ENCODE peak calls at places on chromosomes 11 and 22, in ten cellular contexts. U, O, C, G, M, F, B, X, Z and J are unnamed samples. For H3K9me3 and H3K27me3, the result is how much of the 10 kb centered on the place peaks cover.

GRCh38 chr11:3905080-3905953 is 49.9 kb downstream of the STIM1 start:
- DNase-seq in M (no peak), X (no peak), O (no peak), Z (peak), F (no peak), C (peak), G (no peak), B (peak), U (peak), J (no peak)

GRCh38 chr11:87820026-87820425 is 355.2 kb downstream of the RAB38 start:
- DNase-seq in Z (no peak), U (no peak), F (no peak), O (no peak), C (no peak), G (no peak), B (no peak), M (no peak), X (no peak), J (no peak)

GRCh38 chr11:112519749-112520148 is 259.1 kb upstream of the PLET1 start:
- DNase-seq in F (no peak), G (no peak), M (no peak), C (no peak), X (no peak), U (no peak), Z (no peak), B (no peak), O (no peak), J (no peak)

GRCh38 chr11:12017865-12018453 is 9.5 kb upstream of the DKK3 start:
- DNase-seq in Z (no peak), G (no peak), O (no peak), C (no peak), F (no peak), U (no peak), X (peak), B (no peak), M (peak), J (no peak)

GRCh38 chr11:443542-444199 is 1.9 kb upstream of the ANO9 start:
- DNase-seq in F (no peak), Z (no peak), M (no peak), B (no peak), C (no peak), O (no peak), X (no peak), U (no peak), G (peak), J (no peak)

GRCh38 chr22:28917747-28918543 is 34.6 kb downstream of the ZNRF3 start:
- DNase-seq in O (peak), M (no peak), U (no peak), B (peak), G (no peak), F (peak), C (peak), Z (peak), X (peak), J (no peak)

GRCh38 chr22:35219012-35219411 is 38.3 kb upstream of the HMGXB4 start:
- DNase-seq in C (no peak), G (no peak), U (no peak), O (no peak), Z (no peak), M (no peak), F (no peak), X (no peak), B (no peak), J (no peak)

GRCh38 chr11:68956142-68956541 is 24.6 kb downstream of the MRGPRD start:
- DNase-seq in U (no peak), C (no peak), Z (no peak), F (peak), X (no peak), O (no peak), B (no peak), M (no peak), G (peak), J (no peak)

GRCh38 chr11:119307219-119307618 is 9.7 kb downstream of the MCAM start:
- DNase-seq in B (no peak), Z (no peak), G (no peak), M (no peak), F (no peak), O (no peak), X (no peak), C (no peak), U (no peak), J (no peak)

GRCh38 chr11:131664811-131665210 is 294.4 kb downstream of the NTM start:
- DNase-seq in U (no peak), G (no peak), M (no peak), B (no peak), C (no peak), Z (no peak), O (no peak), F (peak), X (no peak), J (no peak)

GRCh38 chr11:10208045-10208674 is 85.9 kb downstream of the SBF2 start:
- DNase-seq in C (no peak), O (no peak), U (no peak), B (no peak), F (no peak), X (no peak), Z (peak), G (no peak), M (no peak), J (no peak)

GRCh38 chr11:60867871-60868681 is 734 bp downstream of the ZP1 start:
- DNase-seq in Z (no peak), O (no peak), M (no peak), B (no peak), F (peak), C (no peak), X (peak), G (peak), U (no peak), J (no peak)

GRCh38 chr22:34885852-34886251 is 180.1 kb upstream of the ISX start:
- DNase-seq in U (no peak), X (no peak), O (no peak), C (no peak), G (no peak), M (no peak), Z (no peak), F (no peak), B (no peak), J (no peak)

GRCh38 chr11:69040581-69041260 is 8.0 kb upstream of the TPCN2 start:
- DNase-seq in U (no peak), C (no peak), O (no peak), F (no peak), X (no peak), M (no peak), Z (no peak), B (no peak), G (no peak), J (no peak)

DNA sequence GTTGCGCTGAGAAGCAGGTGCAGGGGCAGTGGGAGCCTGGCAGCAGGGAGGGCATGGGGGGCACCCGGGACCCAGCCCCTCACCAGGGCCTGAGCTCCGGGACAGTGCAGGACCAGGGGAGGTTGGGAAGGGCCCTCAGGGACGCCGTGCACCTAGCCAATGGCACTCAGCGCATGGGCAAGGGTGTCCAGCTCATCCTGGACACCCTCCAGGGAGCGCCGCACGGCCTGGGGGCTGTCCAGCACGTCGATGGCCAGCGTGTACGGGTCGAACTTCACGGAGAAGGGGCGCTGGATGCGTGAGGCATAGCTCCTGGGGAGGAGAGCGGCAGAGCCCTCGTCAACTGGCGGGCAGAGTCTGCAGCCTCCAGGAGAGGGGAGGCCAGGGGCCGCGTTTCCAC is 3.1 kb upstream of the INS start:
- DNase-seq in X (no peak), B (no peak), M (no peak), G (no peak), U (no peak), C (no peak), Z (no peak), O (no peak), F (no peak), J (no peak)
- H3K9me3 ChIP-seq in X (under half), B (under half), M (under half), G (under half), U (under half), C (under half), Z (under half), O (under half), F (under half), J (under half)

GRCh38 chr11:99534812-99535211 is 514.1 kb downstream of the CNTN5 start:
- DNase-seq in U (no peak), F (no peak), Z (no peak), M (no peak), G (no peak), B (no peak), O (no peak), X (no peak), C (no peak), J (no peak)
- H3K27me3 ChIP-seq in U (under half), F (under half), Z (under half), M (under half), G (under half), B (under half), O (under half), X (under half), C (under half), J (under half)

GRCh38 chr11:133618500-133618899 is 86.2 kb upstream of the OPCML start:
- DNase-seq in G (no peak), C (no peak), M (no peak), O (no peak), X (no peak), Z (no peak), F (no peak), B (no peak), U (no peak), J (no peak)
- TF ChIP-seq CTCF in G (no peak), C (no peak), M (no peak), O (no peak), X (no peak), Z (no peak), F (no peak), B (no peak), U (no peak), J (no peak)

GRCh38 chr11:2084721-2085120 is 54.5 kb downstream of the IGF2 start:
- DNase-seq in U (no peak), C (no peak), O (no peak), B (no peak), Z (no peak), F (peak), M (no peak), X (no peak), G (peak), J (peak)
- H3K9me3 ChIP-seq in U (under half), C (under half), O (under half), B (under half), Z (under half), F (under half), M (under half), X (under half), G (under half), J (under half)

GRCh38 chr11:64011371-64011770 is 24.4 kb upstream of the FLRT1 start:
- DNase-seq in U (no peak), Z (no peak), M (no peak), X (no peak), F (no peak), B (no peak), O (no peak), C (no peak), G (no peak), J (no peak)

GRCh38 chr11:64008283-64008931 is 22.2 kb downstream of the OTUB1 start:
- DNase-seq in U (no peak), B (no peak), F (no peak), X (no peak), G (no peak), M (no peak), Z (no peak), O (no peak), C (no peak), J (no peak)

GRCh38 chr11:64009234-64009633 is 23.0 kb downstream of the OTUB1 start:
- DNase-seq in M (no peak), U (no peak), X (no peak), C (no peak), Z (no peak), O (no peak), G (no peak), B (no peak), F (no peak), J (no peak)

GRCh38 chr11:64009710-64010109 is 23.5 kb downstream of the OTUB1 start:
- DNase-seq in X (no peak), M (no peak), C (no peak), Z (no peak), G (no peak), U (no peak), F (no peak), O (no peak), B (no peak), J (no peak)

GRCh38 chr11:64010783-64011182 is 24.5 kb downstream of the OTUB1 start:
- DNase-seq in B (no peak), F (no peak), M (no peak), C (no peak), X (no peak), O (no peak), Z (no peak), U (no peak), G (no peak), J (no peak)
- H3K27me3 ChIP-seq in B (under half), F (under half), M (under half), C (under half), X (under half), O (under half), Z (under half), U (under half), G (under half), J (under half)

GRCh38 chr11:123188508-123189165 is 6.4 kb downstream of the CLMP start:
- DNase-seq in C (no peak), O (no peak), B (peak), M (no peak), Z (no peak), G (no peak), U (no peak), X (no peak), F (no peak), J (no peak)
- TF ChIP-seq CTCF in C (no peak), O (peak), B (no peak), M (peak), Z (no peak), G (no peak), U (no peak), X (no peak), F (peak), J (no peak)

DNA sequence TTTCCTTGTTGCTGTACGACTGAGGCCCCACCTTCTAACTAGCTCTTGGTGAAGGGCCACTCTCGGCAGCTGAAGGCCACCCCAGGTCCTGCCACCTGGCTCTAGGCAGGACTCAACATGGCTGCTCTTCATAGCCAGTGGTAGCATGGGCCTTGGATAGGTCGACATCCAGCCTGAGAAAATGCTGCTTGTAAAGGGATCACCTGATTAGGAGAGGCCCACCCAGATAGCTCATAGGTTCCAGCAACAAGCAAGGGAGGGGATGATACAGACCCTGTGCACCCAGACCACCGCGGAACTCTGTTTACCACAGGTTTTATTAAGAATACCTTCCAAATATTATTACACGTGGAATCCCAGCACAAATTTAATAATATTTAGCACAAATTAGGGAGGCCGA is 341.4 kb downstream of the BRD1 start:
- DNase-seq in U (no peak), C (no peak), G (no peak), M (no peak), F (no peak), O (no peak), Z (no peak), X (no peak), B (no peak), J (no peak)
- H3K9me3 ChIP-seq in U (under half), C (under half), G (under half), M (under half), F (under half), O (under half), Z (under half), X (under half), B (under half), J (under half)

GRCh38 chr11:31828217-31828616 is 17.1 kb upstream of the PAX6 start:
- DNase-seq in U (no peak), M (no peak), F (no peak), G (no peak), Z (no peak), B (no peak), X (no peak), O (no peak), C (no peak), J (no peak)
- H3K27me3 ChIP-seq in U (under half), M (half or more), F (half or more), G (under half), Z (under half), B (under half), X (half or more), O (half or more), C (half or more), J (half or more)